ENCODE peak calls at places on chromosomes 2 and 18, in eight cellular contexts. V is EH; C is PC-9; E is left colon; B is posterior vena cava; U is activated CD4-positive, CD25-positive, alpha-beta regulatory T cell treated with anti-CD3 and anti-CD28 coated beads, Interleukin-2, amount 50 U/mL, for 16 hours; I is activated CD8-positive, alpha-beta T cell treated with anti-CD3 and anti-CD28 coated beads for 36 hours; X is stomach. K is an unnamed sample.

GRCh38 chr2:26649322-26649721 is 8.2 kb upstream of the CIB4 start:
- DNase-seq in U (no peak), E (no peak), I (no peak), V (peak; percentile 53), X (peak; percentile 3), B (peak; percentile 53), C (no peak), K (no peak)

GRCh38 chr2:238103465-238104070 is 3.4 kb downstream of the ESPNL start:
- DNase-seq in X (peak; percentile 23), E (no peak), B (no peak), V (no peak), I (no peak), U (no peak), C (no peak), K (peak; percentile 35)

GRCh38 chr18:45871655-45872054 is 46.2 kb downstream of the SIGLEC15 start:
- DNase-seq in X (no peak), U (no peak), V (peak; percentile 27), C (peak; percentile 5), B (no peak), I (no peak), E (no peak), K (no peak)

GRCh38 chr2:207115715-207116364 is 49.9 kb downstream of the KLF7 start:
- DNase-seq in B (no peak), U (no peak), I (no peak), X (no peak), V (peak; percentile 47), E (no peak), C (no peak), K (no peak)

GRCh38 chr18:77087391-77088141 is 45.0 kb downstream of the MBP start:
- DNase-seq in C (peak; percentile 76), E (peak; percentile 56), B (peak; percentile 89), X (peak; percentile 55), I (no peak), U (no peak), V (peak; percentile 69), K (peak; percentile 70)

GRCh38 chr2:128472789-128473174 is 154.1 kb upstream of the HS6ST1 start:
- DNase-seq in U (no peak), B (no peak), I (no peak), X (no peak), C (no peak), V (peak; percentile 58), E (no peak), K (no peak)

GRCh38 chr2:188395903-188396699 is 104.4 kb downstream of the GULP1 start:
- DNase-seq in I (peak; percentile 7), B (no peak), C (no peak), X (no peak), E (no peak), V (no peak), U (no peak), K (no peak)

GRCh38 chr2:10792001-10792400 is 20.6 kb downstream of the PDIA6 start:
- DNase-seq in I (no peak), C (no peak), U (no peak), B (no peak), V (no peak), E (no peak), X (no peak), K (no peak)

GRCh38 chr18:34977787-34978532 is 63.3 kb upstream of the MAPRE2 start:
- DNase-seq in X (peak; percentile 65), V (peak; percentile 9), E (peak; percentile 73), C (peak; percentile 13), B (peak; percentile 86), U (peak; percentile 4), I (peak; percentile 84), K (no peak)

GRCh38 chr2:191299009-191299408 is 53.8 kb downstream of the MYO1B start:
- DNase-seq in B (no peak), C (no peak), U (no peak), V (peak; percentile 56), I (no peak), E (no peak), X (no peak), K (no peak)

GRCh38 chr2:170177950-170178781 is at the start of gene MYO3B:
- DNase-seq in E (no peak), B (no peak), I (no peak), U (no peak), X (no peak), C (no peak), V (peak; percentile 41), K (no peak)

GRCh38 chr18:26268454-26268853 is 42.2 kb downstream of the TAF4B start:
- DNase-seq in I (no peak), X (no peak), B (no peak), V (no peak), E (no peak), C (no peak), U (no peak), K (no peak)

GRCh38 chr2:25697559-25698341 is 24.4 kb upstream of the DTNB start:
- DNase-seq in B (no peak), I (no peak), C (no peak), U (no peak), V (peak; percentile 28), E (no peak), X (no peak), K (no peak)

GRCh38 chr2:144426355-144426754 is 93.6 kb downstream of the ZEB2 start:
- DNase-seq in V (no peak), E (no peak), C (no peak), I (no peak), U (no peak), X (no peak), B (no peak), K (no peak)

GRCh38 chr2:43276517-43276931 is 50.1 kb upstream of the ZFP36L2 start:
- DNase-seq in U (no peak), B (no peak), C (peak; percentile 25), X (no peak), I (no peak), V (peak; percentile 36), E (no peak), K (no peak)

GRCh38 chr2:239261796-239262475 is 138.9 kb downstream of the HDAC4 start:
- DNase-seq in B (peak; percentile 67), C (no peak), X (peak; percentile 22), E (peak; percentile 17), I (no peak), U (no peak), V (no peak), K (peak; percentile 36)

GRCh38 chr2:148523315-148523714 is 121.2 kb upstream of the EPC2 start:
- DNase-seq in X (no peak), I (no peak), E (no peak), C (no peak), U (no peak), V (no peak), B (no peak), K (no peak)

GRCh38 chr2:127149384-127149783 is 42.4 kb upstream of the BIN1 start:
- DNase-seq in V (peak; percentile 97), E (no peak), X (no peak), I (no peak), C (no peak), U (no peak), B (no peak), K (no peak)

GRCh38 chr2:71526131-71526530 is 72.8 kb downstream of the DYSF start:
- DNase-seq in U (no peak), C (no peak), V (no peak), X (no peak), B (peak; percentile 25), E (no peak), I (no peak), K (no peak)

GRCh38 chr18:9926977-9927376 is 13.2 kb downstream of the VAPA start:
- DNase-seq in U (no peak), I (no peak), B (no peak), E (no peak), C (no peak), X (no peak), V (no peak), K (no peak)

GRCh38 chr18:31134988-31135529 is 27.6 kb downstream of the DSC1 start:
- DNase-seq in B (no peak), C (no peak), I (no peak), E (no peak), X (no peak), V (no peak), U (no peak), K (no peak)

GRCh38 chr18:58268849-58269248 is 224.8 kb downstream of the NEDD4L start:
- DNase-seq in B (no peak), C (peak; percentile 71), U (no peak), E (no peak), X (no peak), V (peak; percentile 68), I (no peak), K (no peak)

GRCh38 chr2:1794821-1795220 is 50.5 kb upstream of the PXDN start:
- DNase-seq in I (no peak), E (no peak), B (peak; percentile 38), X (no peak), U (no peak), V (no peak), C (no peak), K (no peak)

GRCh38 chr2:45888167-45888566 is 236.7 kb downstream of the PRKCE start:
- DNase-seq in X (no peak), U (no peak), B (no peak), C (no peak), V (peak; percentile 78), E (no peak), I (no peak), K (no peak)

GRCh38 chr2:65298089-65298488 is 70.5 kb downstream of the ACTR2 start:
- DNase-seq in I (no peak), B (no peak), V (no peak), X (no peak), E (no peak), U (no peak), C (no peak), K (no peak)

GRCh38 chr2:89842180-89842908 is 1150.9 kb downstream of the RPIA start:
- DNase-seq in C (no peak), E (no peak), V (no peak), U (no peak), I (no peak), B (peak; percentile 53), X (no peak), K (no peak)

GRCh38 chr2:227006189-227006897 is 157.7 kb downstream of the COL4A4 start:
- DNase-seq in V (no peak), B (no peak), U (no peak), C (no peak), E (no peak), I (no peak), X (no peak), K (no peak)

GRCh38 chr18:58541789-58542425 is 87.0 kb downstream of the ALPK2 start:
- DNase-seq in V (peak; percentile 98), B (no peak), X (no peak), C (peak; percentile 50), E (no peak), I (peak; percentile 80), U (peak; percentile 24), K (no peak)

GRCh38 chr2:240237609-240238151 is 97.2 kb upstream of the OTOS start:
- DNase-seq in X (peak; percentile 69), B (no peak), I (no peak), U (no peak), C (no peak), V (peak; percentile 32), E (peak; percentile 18), K (peak; percentile 39)

GRCh38 chr2:56583796-56584313 is 400.1 kb downstream of the CCDC85A start:
- DNase-seq in I (no peak), U (no peak), C (no peak), E (no peak), X (no peak), V (no peak), B (no peak), K (no peak)

GRCh38 chr2:144702051-144702450 is 182.1 kb upstream of the ZEB2 start:
- DNase-seq in E (no peak), X (no peak), I (no peak), V (no peak), B (no peak), U (no peak), C (no peak), K (no peak)

GRCh38 chr2:234995332-234996007 is 43.7 kb downstream of the SH3BP4 start:
- DNase-seq in B (no peak), E (no peak), U (no peak), X (no peak), V (no peak), C (no peak), I (no peak), K (no peak)

GRCh38 chr18:67292814-67293213 is 223.7 kb downstream of the DSEL start:
- DNase-seq in V (no peak), B (no peak), C (no peak), I (no peak), E (no peak), U (no peak), X (no peak), K (no peak)

GRCh38 chr2:73920577-73921545 is 5.8 kb upstream of the DGUOK start:
- DNase-seq in C (peak; percentile 3), B (no peak), X (peak; percentile 49), V (peak; percentile 40), E (peak; percentile 68), I (peak; percentile 74), U (no peak), K (no peak)

K was measured in ureter.